ENCODE peak calls at places on chromosomes 5 and 9, in four cellular contexts. J is A549, C is HepG2, T is K562. P is an unnamed sample.

GRCh38 chr9:69431777-69432176 is 106.8 kb downstream of the ENTREP1 start:
- DNase-seq in J (no peak), C (no peak), T (no peak), P (no peak)

GRCh38 chr5:32709789-32710334 is 1.3 kb upstream of the NPR3 start:
- DNase-seq in J (peak), C (peak), T (peak), P (peak)

GRCh38 chr5:31763399-31763798 is 124.5 kb downstream of the PDZD2 start:
- DNase-seq in J (no peak), C (no peak), T (no peak), P (no peak)

GRCh38 chr9:113956901-113957777 is 81.0 kb downstream of the ZNF618 start:
- DNase-seq in J (no peak), C (no peak), T (no peak), P (peak)

GRCh38 chr9:128340691-128341434 is 536 bp downstream of the SLC27A4 start:
- DNase-seq in J (no peak), C (peak), T (no peak), P (no peak)

GRCh38 chr9:84368593-84368992 is 28.0 kb upstream of the SLC28A3 start:
- DNase-seq in J (no peak), C (no peak), T (no peak), P (no peak)

GRCh38 chr9:38417003-38417965 is 7.0 kb downstream of the IGFBPL1 start:
- DNase-seq in J (peak), C (peak), T (peak), P (no peak)

GRCh38 chr5:172478256-172478655 is 23.9 kb upstream of the SH3PXD2B start:
- DNase-seq in J (no peak), C (no peak), T (no peak), P (no peak)

GRCh38 chr5:72817076-72817476 is 615 bp downstream of the TNPO1 start:
- DNase-seq in J (peak), C (peak), T (peak), P (peak)

GRCh38 chr9:93679536-93680444 is 103.4 kb downstream of the PHF2 start:
- DNase-seq in J (no peak), C (no peak), T (no peak), P (no peak)

GRCh38 chr9:77975023-77975422 is 56.6 kb downstream of the GNAQ start:
- DNase-seq in J (no peak), C (no peak), T (no peak), P (no peak)

GRCh38 chr5:10674096-10674495 is 86.9 kb downstream of the DAP start:
- DNase-seq in J (no peak), C (no peak), T (no peak), P (no peak)

GRCh38 chr5:169914766-169915165 is 65.5 kb downstream of the INSYN2B start:
- DNase-seq in J (no peak), C (no peak), T (no peak), P (peak)

GRCh38 chr5:132464155-132464939 is 26.2 kb downstream of the IRF1 start:
- DNase-seq in J (no peak), C (no peak), T (no peak), P (no peak)

GRCh38 chr9:136623849-136624183 is 38.9 kb upstream of the EGFL7 start:
- DNase-seq in J (no peak), C (no peak), T (no peak), P (no peak)

GRCh38 chr5:115170128-115170923 is 618 bp upstream of the TRIM36 start:
- DNase-seq in J (no peak), C (no peak), T (no peak), P (peak)

GRCh38 chr9:136358888-136359287 is 4.7 kb downstream of the DNLZ start:
- DNase-seq in J (no peak), C (no peak), T (no peak), P (no peak)

GRCh38 chr9:75918154-75918553 is 27.7 kb downstream of the PCSK5 start:
- DNase-seq in J (no peak), C (no peak), T (no peak), P (no peak)

DNA sequence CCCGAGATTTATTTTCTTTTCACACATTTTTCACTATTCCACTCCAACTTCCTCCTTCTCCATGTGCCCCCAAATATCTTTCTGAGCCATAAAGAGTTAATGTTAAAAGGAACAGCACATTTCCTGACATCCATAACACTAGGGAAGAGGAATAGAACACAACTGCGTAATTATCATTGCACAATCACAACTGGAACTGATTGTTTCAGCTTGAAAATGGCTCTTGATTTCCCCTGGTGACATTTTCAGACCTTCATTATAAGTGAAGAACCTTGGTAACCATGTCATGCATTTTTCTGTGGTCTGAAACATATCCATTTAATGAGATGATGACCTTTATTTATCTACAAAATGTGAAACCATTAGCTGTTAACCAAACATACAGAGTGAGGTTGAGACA is 82.4 kb downstream of the PCSK1 start:
- DNase-seq in J (no peak), C (no peak), T (no peak), P (no peak)
- TF ChIP-seq MAFK in J (no peak), C (no peak), T (no peak), P (no peak)

GRCh38 chr9:126502417-126503332 is 111.1 kb upstream of the LMX1B start:
- DNase-seq in J (no peak), C (no peak), T (peak), P (no peak)

GRCh38 chr9:126501383-126502331 is 112.1 kb upstream of the LMX1B start:
- DNase-seq in J (no peak), C (no peak), T (no peak), P (no peak)

GRCh38 chr9:126504977-126505455 is 108.7 kb upstream of the LMX1B start:
- DNase-seq in J (no peak), C (no peak), T (no peak), P (no peak)

GRCh38 chr9:126504086-126504976 is 109.4 kb upstream of the LMX1B start:
- DNase-seq in J (no peak), C (no peak), T (no peak), P (no peak)

DNA sequence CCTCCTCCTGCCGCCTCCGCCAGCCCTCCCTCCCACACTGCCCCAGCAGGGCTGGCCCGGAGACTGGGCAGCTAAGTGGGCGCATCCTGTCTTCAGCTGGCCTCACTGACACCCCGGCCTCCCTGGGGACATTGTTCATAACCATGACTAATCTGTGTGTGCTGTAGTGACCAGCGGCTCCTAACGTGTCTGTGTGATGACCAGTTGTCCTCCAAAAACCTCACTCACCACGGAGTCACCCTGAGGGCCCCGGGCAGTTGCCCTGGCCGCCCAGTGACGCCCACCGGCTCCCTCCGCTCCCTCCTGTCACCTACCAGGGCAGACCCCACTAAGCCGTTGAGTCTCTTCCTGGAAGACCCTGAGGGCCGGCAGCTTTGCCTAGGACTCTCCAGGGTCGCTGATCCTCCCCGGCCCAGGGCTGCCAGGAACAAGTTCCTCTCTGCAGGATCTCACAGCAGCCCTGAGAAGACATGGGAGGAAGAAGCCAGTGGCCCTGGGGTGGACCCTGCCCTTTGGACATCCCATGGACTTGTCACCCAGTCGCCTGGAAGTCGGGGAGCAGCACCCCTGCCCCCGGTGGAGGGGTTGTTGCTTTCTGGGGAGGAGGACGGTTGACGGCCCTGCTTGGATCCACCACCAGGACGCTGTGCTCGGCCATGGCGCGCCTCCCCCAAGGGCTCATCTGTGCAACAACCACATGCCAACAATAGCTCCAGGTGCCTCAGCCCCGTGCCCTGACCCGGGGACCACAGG is 110.2 kb upstream of the LMX1B start:
- DNase-seq in J (no peak), C (no peak), T (no peak), P (peak)
- TF ChIP-seq BHLHE40 in J (no peak), C (no peak), T (no peak), P (no peak)

GRCh38 chr5:37667430-37667829 is 172.4 kb downstream of the GDNF start:
- DNase-seq in J (no peak), C (no peak), T (no peak), P (no peak)
- TF ChIP-seq MAFK in J (no peak), C (no peak), T (no peak), P (no peak)

DNA sequence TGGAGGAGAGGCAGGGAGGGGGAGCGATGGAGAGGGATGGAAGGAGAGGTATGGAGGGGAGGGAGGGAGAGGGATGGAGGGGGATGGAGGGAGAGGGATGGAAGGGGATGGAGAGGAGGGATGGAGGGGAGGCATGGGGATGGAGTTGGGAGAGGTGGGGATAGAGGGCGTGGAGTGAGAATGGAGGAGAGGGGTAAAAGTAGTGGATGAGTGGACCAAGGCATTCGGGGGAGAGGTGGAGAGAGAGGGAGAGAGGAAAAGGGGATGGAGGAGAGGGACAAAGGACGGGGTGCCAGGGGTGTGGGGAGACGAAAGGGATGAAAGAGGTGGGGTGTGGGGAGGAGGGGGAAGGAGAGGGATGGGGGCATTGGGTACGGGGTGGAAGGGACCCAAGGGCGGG is 100.4 kb downstream of the VAV2 start:
- DNase-seq in J (no peak), C (no peak), T (no peak), P (no peak)
- TF ChIP-seq BHLHE40 in J (no peak), C (no peak), T (no peak), P (no peak)

DNA sequence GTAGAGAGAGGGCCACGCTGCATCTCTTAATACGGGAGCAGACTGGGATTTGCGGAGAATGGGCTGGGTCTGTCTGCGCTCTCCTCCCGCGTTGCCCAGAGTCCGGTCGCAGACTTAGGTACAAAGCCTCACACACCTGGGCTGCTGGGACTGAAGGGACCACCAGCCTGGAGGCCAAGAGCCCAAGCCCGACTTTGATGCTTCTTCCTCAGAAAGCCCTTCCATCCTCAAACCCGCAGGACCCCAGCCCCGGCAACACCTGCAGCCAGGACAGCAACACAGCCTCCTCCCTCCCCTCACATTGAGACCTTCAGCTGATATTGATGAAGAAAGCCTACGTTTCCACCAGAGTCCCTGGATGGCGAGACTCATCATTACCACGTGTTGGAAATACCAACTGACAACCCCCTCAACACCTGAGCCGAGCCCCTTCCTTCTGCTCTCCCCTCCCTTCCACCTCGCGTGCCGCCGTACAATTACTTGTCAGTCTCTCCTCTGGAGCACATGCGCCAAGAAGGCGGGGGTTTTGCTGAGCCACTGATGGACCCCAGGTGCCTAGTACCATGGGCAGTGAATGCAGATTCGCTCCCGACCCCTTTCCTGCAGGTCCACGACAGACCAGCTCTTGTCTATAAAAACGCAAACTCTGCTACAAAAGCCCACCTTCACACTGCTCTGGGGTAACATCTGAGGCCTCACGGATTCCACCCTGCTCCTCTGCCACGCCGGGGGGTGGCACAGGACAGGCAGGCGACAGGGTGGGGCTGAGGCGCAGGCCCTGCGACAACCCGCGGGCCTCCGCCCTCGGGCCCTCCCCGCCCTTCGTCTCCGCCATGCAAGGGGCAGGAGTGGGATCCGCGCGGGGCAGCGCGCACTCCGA is 840 bp downstream of the ASB6 start:
- DNase-seq in J (no peak), C (no peak), T (no peak), P (no peak)
- TF ChIP-seq MAFK in J (no peak), C (no peak), T (no peak), P (no peak)

GRCh38 chr9:92151691-92152393 is 36.6 kb upstream of the SPTLC1 start:
- DNase-seq in J (no peak), C (no peak), T (no peak), P (peak)
- TF ChIP-seq BHLHE40 in J (no peak), C (no peak), T (no peak), P (peak)

P was measured in IMR-90.